ENCODE peak calls at places on chromosomes 7 and 10, in four cellular contexts. C is tibial nerve, W is spleen, I is thyroid gland. B is an unnamed sample.

GRCh38 chr7:85426487-85426960 is 239.7 kb upstream of the SEMA3D start:
- DNase-seq in C (no peak), I (peak; percentile 74), W (no peak), B (no peak)

GRCh38 chr10:97336942-97337719 is 2.6 kb upstream of the FRAT2 start:
- DNase-seq in C (no peak), I (peak; percentile 64), W (no peak), B (no peak)

GRCh38 chr10:77156406-77156879 is 481.2 kb downstream of the KCNMA1 start:
- DNase-seq in C (no peak), W (no peak), I (no peak), B (no peak)

GRCh38 chr10:119473715-119474230 is 68.7 kb downstream of the RGS10 start:
- DNase-seq in C (no peak), W (no peak), I (no peak), B (no peak)

GRCh38 chr7:142759433-142759832 is 10.2 kb downstream of the PRSS1 start:
- DNase-seq in C (no peak), I (no peak), W (no peak), B (no peak)

GRCh38 chr7:87513735-87514319 is 38.3 kb upstream of the ABCB4 start:
- DNase-seq in I (no peak), C (no peak), W (no peak), B (no peak)

GRCh38 chr10:45144666-45145065 is 143.9 kb downstream of the ZNF22 start:
- DNase-seq in W (no peak), I (no peak), C (no peak), B (no peak)

GRCh38 chr10:12081879-12082560 is 13.3 kb downstream of the DHTKD1 start:
- DNase-seq in I (no peak), W (no peak), C (no peak), B (no peak)

GRCh38 chr10:10520391-10521385 is 497.0 kb upstream of the CELF2 start:
- DNase-seq in C (no peak), W (no peak), I (no peak), B (no peak)

GRCh38 chr7:133886797-133887196 is 240.3 kb upstream of the LRGUK start:
- DNase-seq in W (no peak), I (no peak), C (no peak), B (no peak)

GRCh38 chr7:127252736-127253288 is at the start of gene GRM8:
- DNase-seq in C (no peak), W (peak; percentile 80), I (peak; percentile 73), B (peak; percentile 18)

GRCh38 chr7:142516038-142516501 is 233.2 kb upstream of the PRSS1 start:
- DNase-seq in W (no peak), I (peak; percentile 47), C (no peak), B (peak; percentile 75)

GRCh38 chr7:77348371-77348813 is 67.8 kb downstream of the GSAP start:
- DNase-seq in W (no peak), I (peak; percentile 12), C (no peak), B (no peak)

GRCh38 chr7:124782335-124782734 is 16.7 kb upstream of the GPR37 start:
- DNase-seq in C (no peak), W (no peak), I (no peak), B (no peak)

GRCh38 chr7:48193421-48193820 is 22.2 kb downstream of the ABCA13 start:
- DNase-seq in I (no peak), W (no peak), C (no peak), B (no peak)

GRCh38 chr7:127786184-127786583 is 134.2 kb downstream of the SND1 start:
- DNase-seq in W (no peak), C (no peak), I (no peak), B (no peak)

GRCh38 chr7:16926283-16926682 is 44.5 kb upstream of the AGR3 start:
- DNase-seq in I (peak; percentile 62), C (peak; percentile 20), W (no peak), B (peak; percentile 7)

GRCh38 chr7:48718731-48719387 is 205.5 kb upstream of the CDC14C start:
- DNase-seq in W (no peak), C (no peak), I (no peak), B (no peak)

GRCh38 chr10:120131183-120131582 is 238.7 kb downstream of the SEC23IP start:
- DNase-seq in W (no peak), I (peak; percentile 7), C (no peak), B (peak; percentile 12)

GRCh38 chr7:31384461-31384860 is 43.9 kb upstream of the NEUROD6 start:
- DNase-seq in I (no peak), W (no peak), C (no peak), B (no peak)

GRCh38 chr10:47060993-47061500 is 149.8 kb downstream of the PTPN20 start:
- DNase-seq in C (no peak), I (no peak), W (no peak), B (no peak)

GRCh38 chr10:128922172-128922571 is 544.9 kb upstream of the MGMT start:
- DNase-seq in I (no peak), C (no peak), W (no peak), B (no peak)

GRCh38 chr7:569996-570800 is 50.6 kb upstream of the PDGFA start:
- DNase-seq in I (no peak), C (no peak), W (no peak), B (no peak)

GRCh38 chr7:226281-226882 is 34.0 kb downstream of the FAM20C start:
- DNase-seq in C (no peak), W (no peak), I (no peak), B (no peak)

GRCh38 chr10:4131407-4132215 is 346.6 kb upstream of the KLF6 start:
- DNase-seq in I (no peak), W (no peak), C (no peak), B (no peak)

GRCh38 chr10:73873843-73874215 is 526 bp downstream of the CAMK2G start:
- DNase-seq in C (no peak), W (no peak), I (no peak), B (peak; percentile 38)

GRCh38 chr10:58158806-58159205 is 108.9 kb downstream of the IPMK start:
- DNase-seq in W (no peak), I (no peak), C (no peak), B (no peak)

GRCh38 chr10:89042547-89042946 is 51.9 kb downstream of the FAS start:
- DNase-seq in W (no peak), I (no peak), C (no peak), B (no peak)

GRCh38 chr7:77826300-77826699 is 27.7 kb downstream of the PHTF2 start:
- DNase-seq in I (no peak), C (no peak), W (no peak), B (no peak)

GRCh38 chr7:140153666-140154161 is 23.1 kb downstream of the KDM7A start:
- DNase-seq in W (no peak), I (no peak), C (no peak), B (no peak)

GRCh38 chr7:34137176-34137575 is 231.8 kb downstream of the BMPER start:
- DNase-seq in W (no peak), I (no peak), C (no peak), B (no peak)

GRCh38 chr7:94397721-94398120 is 3.0 kb downstream of the COL1A2 start:
- DNase-seq in W (no peak), C (no peak), I (no peak), B (no peak)

GRCh38 chr7:139799586-139799985 is 21.8 kb upstream of the HIPK2 start:
- DNase-seq in C (no peak), I (no peak), W (no peak), B (no peak)

GRCh38 chr7:3641556-3641955 is 340.5 kb downstream of the SDK1 start:
- DNase-seq in W (no peak), C (no peak), I (no peak), B (no peak)

GRCh38 chr7:132255898-132256297 is 320.4 kb downstream of the PLXNA4 start:
- DNase-seq in W (peak; percentile 81), C (no peak), I (peak; percentile 33), B (no peak)

GRCh38 chr7:55512635-55513034 is 59.7 kb downstream of the VOPP1 start:
- DNase-seq in W (no peak), I (no peak), C (no peak), B (no peak)

GRCh38 chr7:55516399-55516798 is 55.9 kb downstream of the VOPP1 start:
- DNase-seq in C (no peak), I (no peak), W (no peak), B (no peak)

GRCh38 chr7:55513849-55514248 is 58.5 kb downstream of the VOPP1 start:
- DNase-seq in C (no peak), I (no peak), W (no peak), B (no peak)

GRCh38 chr7:55515569-55516279 is 56.6 kb downstream of the VOPP1 start:
- DNase-seq in W (no peak), I (no peak), C (no peak), B (no peak)

GRCh38 chr7:55514546-55515265 is 57.6 kb downstream of the VOPP1 start:
- DNase-seq in C (no peak), W (no peak), I (no peak), B (no peak)
- TF ChIP-seq POLR2A in C (no peak), W (no peak), I (no peak), B (no peak)

DNA sequence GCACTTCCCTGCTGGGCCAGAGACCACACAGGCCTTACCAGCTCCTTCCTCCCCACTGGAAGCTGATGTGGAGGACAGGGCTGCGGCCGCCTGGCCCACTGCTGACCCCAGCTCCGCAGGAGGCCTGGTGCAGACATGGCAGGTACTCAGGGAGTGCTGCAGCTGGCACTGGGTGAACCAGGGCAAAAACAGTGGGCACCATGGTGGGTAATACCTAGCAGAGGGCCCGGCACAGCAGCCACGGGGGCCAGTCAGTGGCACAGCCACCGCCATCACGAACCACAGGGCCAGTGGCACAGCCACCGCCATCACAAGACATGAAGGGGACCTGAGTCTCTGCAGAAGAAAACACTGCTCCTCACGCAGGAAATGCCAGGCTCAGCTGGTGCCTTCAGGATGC is 152.6 kb upstream of the PPP2R2D start:
- DNase-seq in W (no peak), I (no peak), C (no peak), B (no peak)
- TF ChIP-seq POLR2A in W (no peak), I (no peak), C (no peak), B (no peak)

GRCh38 chr10:101120520-101120883 is 10.6 kb upstream of the TLX1 start:
- DNase-seq in W (no peak), I (no peak), C (no peak), B (no peak)

GRCh38 chr10:101123085-101123814 is 7.8 kb upstream of the TLX1 start:
- DNase-seq in C (no peak), I (no peak), W (no peak), B (no peak)

GRCh38 chr10:101121661-101122045 is 9.4 kb upstream of the TLX1 start:
- DNase-seq in I (no peak), W (peak; percentile 67), C (no peak), B (no peak)

GRCh38 chr10:101122270-101123084 is 8.6 kb upstream of the TLX1 start:
- DNase-seq in I (no peak), W (peak; percentile 51), C (no peak), B (no peak)

GRCh38 chr10:101120884-101121660 is 10.0 kb upstream of the TLX1 start:
- DNase-seq in C (no peak), I (no peak), W (peak; percentile 87), B (no peak)
- TF ChIP-seq POLR2A in C (no peak), I (no peak), W (no peak), B (no peak)

GRCh38 chr10:101014230-101014884 is 14.7 kb downstream of the LZTS2 start:
- DNase-seq in W (peak; percentile 93), C (peak; percentile 82), I (peak; percentile 83), B (peak; percentile 79)
- TF ChIP-seq POLR2A in W (no peak), C (no peak), I (no peak), B (no peak)

GRCh38 chr7:137990251-137990901 is 11.5 kb downstream of the CREB3L2 start:
- DNase-seq in W (no peak), C (no peak), I (no peak), B (no peak)
- TF ChIP-seq POLR2A in W (no peak), C (no peak), I (no peak), B (no peak)

GRCh38 chr10:126905776-126906703 is 812 bp downstream of the DOCK1 start:
- DNase-seq in I (peak; percentile 38), C (no peak), W (peak; percentile 70), B (no peak)
- TF ChIP-seq POLR2A in I (no peak), C (no peak), W (no peak), B (no peak)

B was measured in erythroblast.